ENCODE peak calls at places on chromosomes 16 and 17, in six cellular contexts. P is Caco-2, D is D721Med, S is psoas muscle, Y is RWPE1, V is Calu3. Q is an unnamed sample.

GRCh38 chr16:88504489-88505404 is 51.7 kb downstream of the ZFPM1 start:
- DNase-seq in Y (no peak), P (no peak), S (no peak), V (peak; percentile 44), D (no peak), Q (no peak)

GRCh38 chr17:7435676-7436555 is 681 bp downstream of the TMEM102 start:
- DNase-seq in S (peak; percentile 52), V (peak; percentile 47), D (no peak), P (peak; percentile 48), Y (peak; percentile 65), Q (peak; percentile 56)

GRCh38 chr16:48291303-48291702 is 44.0 kb upstream of the ABCC11 start:
- DNase-seq in V (no peak), S (no peak), D (no peak), Y (peak; percentile 74), P (no peak), Q (no peak)

GRCh38 chr16:23060458-23061320 is 88.6 kb downstream of the USP31 start:
- DNase-seq in Y (peak; percentile 75), D (peak; percentile 40), S (peak; percentile 53), V (peak; percentile 80), P (peak; percentile 72), Q (peak; percentile 71)

GRCh38 chr16:4790261-4790660 is 2.1 kb upstream of the SEPTIN12 start:
- DNase-seq in Y (no peak), V (no peak), D (no peak), P (peak; percentile 43), S (no peak), Q (no peak)

GRCh38 chr16:66605177-66605999 is 884 bp downstream of the CMTM3 start:
- DNase-seq in D (no peak), V (peak; percentile 58), Y (peak; percentile 30), P (peak; percentile 64), S (peak; percentile 76), Q (peak; percentile 45)

GRCh38 chr16:53708490-53708889 is 4.5 kb downstream of the FTO start:
- DNase-seq in D (no peak), Y (no peak), V (no peak), S (no peak), P (no peak), Q (no peak)

GRCh38 chr16:66859397-66860068 is 15.3 kb downstream of the CA7 start:
- DNase-seq in Y (no peak), S (no peak), D (no peak), V (no peak), P (no peak), Q (no peak)

GRCh38 chr17:34401165-34401564 is 38.1 kb upstream of the CCL1 start:
- DNase-seq in P (no peak), Y (no peak), D (no peak), S (no peak), V (no peak), Q (no peak)

GRCh38 chr16:12530291-12530690 is 273.4 kb downstream of the CPPED1 start:
- DNase-seq in P (no peak), Y (no peak), V (no peak), D (no peak), S (no peak), Q (peak; percentile 43)

GRCh38 chr17:64504769-64505319 is 1.2 kb downstream of the DDX5 start:
- DNase-seq in P (peak; percentile 14), V (no peak), S (no peak), D (no peak), Y (no peak), Q (no peak)

GRCh38 chr17:74816883-74817620 is 40.9 kb upstream of the NAT9 start:
- DNase-seq in S (no peak), Y (no peak), D (no peak), V (no peak), P (no peak), Q (no peak)

GRCh38 chr17:74815067-74815466 is 38.9 kb upstream of the NAT9 start:
- DNase-seq in P (no peak), D (no peak), V (no peak), S (no peak), Y (no peak), Q (peak; percentile 87)

GRCh38 chr17:74813793-74814192 is 37.6 kb upstream of the NAT9 start:
- DNase-seq in P (no peak), V (no peak), Y (no peak), S (no peak), D (no peak), Q (no peak)

GRCh38 chr17:74814453-74814852 is 38.3 kb upstream of the NAT9 start:
- DNase-seq in Y (peak; percentile 9), D (no peak), P (no peak), V (no peak), S (no peak), Q (no peak)

GRCh38 chr17:74815671-74816370 is 39.7 kb upstream of the NAT9 start:
- DNase-seq in D (no peak), V (no peak), P (peak; percentile 23), Y (no peak), S (no peak), Q (peak; percentile 58)
- TF ChIP-seq CTCF in D (peak; percentile 39), V (no peak), P (peak; percentile 15), Y (no peak), S (no peak), Q (peak; percentile 6)

GRCh38 chr17:51298508-51299371 is 38.4 kb downstream of the UTP18 start:
- DNase-seq in D (no peak), S (no peak), V (peak; percentile 38), P (peak; percentile 48), Y (peak; percentile 31), Q (peak; percentile 17)
- TF ChIP-seq CTCF in D (peak; percentile 94), S (peak; percentile 47), V (peak; percentile 68), P (peak; percentile 78), Y (peak; percentile 80), Q (peak; percentile 57)

GRCh38 chr17:51764387-51764971 is 394.0 kb downstream of the CA10 start:
- DNase-seq in D (peak; percentile 47), Y (peak; percentile 75), V (peak; percentile 78), S (peak; percentile 18), P (peak; percentile 72), Q (peak; percentile 51)
- TF ChIP-seq CTCF in D (peak; percentile 99), Y (peak; percentile 92), V (peak; percentile 97), S (peak; percentile 81), P (peak; percentile 87), Q (peak; percentile 88)

DNA sequence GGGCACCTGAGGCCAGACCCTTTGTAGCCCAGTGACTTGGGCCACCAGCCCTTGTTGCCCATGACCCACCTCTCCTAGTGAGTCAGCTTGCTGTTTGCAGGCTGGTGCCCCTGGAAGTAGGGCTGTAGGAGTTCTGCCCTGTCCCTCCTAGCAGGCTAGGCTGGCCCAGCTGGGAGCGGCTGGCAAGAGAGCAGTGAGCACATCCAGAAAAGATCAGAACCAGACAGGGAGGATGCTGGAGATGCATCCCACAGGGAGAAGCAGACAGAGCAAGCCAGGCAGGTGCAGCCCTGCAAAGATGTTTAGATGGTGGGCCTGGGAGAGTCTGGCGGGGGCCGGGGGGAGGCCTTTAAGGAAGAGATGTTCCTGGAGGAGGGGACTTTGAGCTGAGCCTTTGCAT is 2.4 kb downstream of the SLC5A10 start:
- DNase-seq in S (no peak), P (no peak), Y (no peak), V (no peak), D (no peak), Q (no peak)
- TF ChIP-seq CTCF in S (no peak), P (no peak), Y (no peak), V (no peak), D (no peak), Q (no peak)

DNA sequence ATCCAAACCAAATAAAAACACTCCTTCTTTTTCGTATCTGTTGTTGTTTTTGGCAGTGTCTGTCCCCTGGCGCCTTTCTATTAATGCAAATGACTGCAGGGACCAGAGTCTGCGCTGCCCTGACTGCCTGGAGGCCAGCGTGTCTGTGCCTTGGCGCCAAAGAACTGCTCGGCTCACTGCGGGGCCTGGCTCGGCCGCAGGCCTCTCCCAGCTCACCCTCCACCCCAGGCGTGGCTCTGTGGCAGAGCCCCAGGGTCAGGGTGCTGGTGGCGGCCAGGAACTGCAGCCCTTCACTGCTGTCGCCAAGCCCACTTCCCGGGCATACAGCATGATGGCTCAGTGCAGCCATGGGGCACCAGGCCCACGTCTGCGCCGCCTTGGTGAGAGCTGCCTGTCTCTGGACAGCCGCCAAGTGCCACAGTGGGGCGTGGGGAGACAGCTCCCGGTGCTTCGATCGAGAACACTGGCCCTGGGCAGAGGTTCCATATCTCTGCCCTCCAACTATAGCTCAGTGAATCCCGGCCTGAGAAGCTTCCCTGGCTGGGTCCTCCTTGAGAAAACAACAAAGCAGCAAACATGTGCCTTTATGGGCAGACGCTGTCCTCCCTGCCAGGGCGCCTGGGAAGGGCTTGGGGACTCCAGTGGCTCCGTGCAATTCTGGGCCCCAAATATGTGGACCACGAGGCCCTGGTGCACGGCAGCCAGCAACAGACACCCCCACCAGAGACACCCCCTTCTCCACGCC is 11.1 kb downstream of the CANT1 start:
- DNase-seq in D (no peak), S (peak; percentile 59), P (no peak), V (peak; percentile 62), Y (no peak), Q (no peak)
- TF ChIP-seq CTCF in D (no peak), S (no peak), P (no peak), V (no peak), Y (no peak), Q (no peak)

GRCh38 chr17:4304417-4305027 is 40.7 kb upstream of the ANKFY1 start:
- DNase-seq in Y (peak; percentile 54), D (peak; percentile 41), S (no peak), V (peak; percentile 24), P (peak; percentile 32), Q (peak; percentile 35)
- TF ChIP-seq CTCF in Y (peak; percentile 83), D (peak; percentile 42), S (peak; percentile 69), V (no peak), P (peak; percentile 47), Q (peak; percentile 18)

GRCh38 chr17:38604479-38605229 is 1.1 kb downstream of the SRCIN1 start:
- DNase-seq in D (no peak), S (no peak), Y (no peak), V (peak; percentile 61), P (peak; percentile 48), Q (no peak)
- TF ChIP-seq CTCF in D (no peak), S (no peak), Y (no peak), V (peak; percentile 81), P (peak; percentile 29), Q (no peak)

Q was measured in thyroid gland.